ENCODE peak calls at places on chromosomes 1 and 21, in nine cellular contexts. G is Right ventricle myocardium superior; K is nucleus accumbens; H is GM13976; C is activated CD8-positive, alpha-beta memory T cell treated with anti-CD3 and anti-CD28 coated beads for 4 hours; O is stimulated activated CD4-positive, alpha-beta T cell treated with anti-CD3 and anti-CD28 coated beads, Interleukin-4, amount 100 ng/mL, for 48 hours; D is SW480; A is BJ; Z is H9. Y is an unnamed sample.

GRCh38 chr1:115217150-115218033 is 120.7 kb downstream of the NGF start:
- DNase-seq in G (peak; percentile 66), K (no peak), H (no peak), C (no peak), O (no peak), D (no peak), A (no peak), Z (no peak), Y (no peak)

GRCh38 chr1:39103321-39104157 is 77.4 kb downstream of the NDUFS5 start:
- DNase-seq in G (no peak), K (no peak), H (no peak), C (no peak), O (no peak), D (no peak), A (no peak), Z (no peak), Y (no peak)

GRCh38 chr21:14603202-14603601 is 57.1 kb upstream of the SAMSN1 start:
- DNase-seq in G (no peak), K (no peak), H (no peak), C (no peak), O (no peak), D (no peak), A (no peak), Z (no peak), Y (no peak)

GRCh38 chr1:29706936-29707335 is 470.6 kb downstream of the PTPRU start:
- DNase-seq in G (no peak), K (no peak), H (peak; percentile 88), C (no peak), O (no peak), D (peak; percentile 39), A (no peak), Z (peak; percentile 91), Y (no peak)

GRCh38 chr1:92446546-92446945 is 40.2 kb downstream of the GFI1 start:
- DNase-seq in G (no peak), K (no peak), H (no peak), C (no peak), O (no peak), D (no peak), A (no peak), Z (no peak), Y (no peak)

GRCh38 chr1:33379631-33380354 is 51.1 kb downstream of the PHC2 start:
- DNase-seq in G (no peak), K (no peak), H (no peak), C (no peak), O (no peak), D (no peak), A (no peak), Z (no peak), Y (no peak)

GRCh38 chr1:76770979-76771378 is 96.3 kb upstream of the ST6GALNAC5 start:
- DNase-seq in G (no peak), K (no peak), H (no peak), C (no peak), O (no peak), D (no peak), A (no peak), Z (no peak), Y (peak; percentile 54)

GRCh38 chr1:1535989-1536937 is 4.2 kb downstream of the TMEM240 start:
- DNase-seq in G (no peak), K (peak; percentile 43), H (no peak), C (no peak), O (no peak), D (no peak), A (no peak), Z (no peak), Y (no peak)

GRCh38 chr1:44031051-44031899 is at the start of gene SLC6A9:
- DNase-seq in G (peak; percentile 57), K (peak; percentile 17), H (peak; percentile 45), C (peak; percentile 33), O (peak; percentile 30), D (peak; percentile 69), A (peak; percentile 56), Z (peak; percentile 70), Y (no peak)

GRCh38 chr1:3236955-3237354 is 168.0 kb downstream of the PRDM16 start:
- DNase-seq in G (no peak), K (no peak), H (no peak), C (no peak), O (no peak), D (no peak), A (no peak), Z (no peak), Y (no peak)

GRCh38 chr1:230308039-230308438 is 118.1 kb downstream of the PGBD5 start:
- DNase-seq in G (peak; percentile 81), K (no peak), H (no peak), C (no peak), O (no peak), D (peak; percentile 55), A (no peak), Z (no peak), Y (no peak)

GRCh38 chr1:183566026-183566425 is 24.2 kb downstream of the NCF2 start:
- DNase-seq in G (no peak), K (no peak), H (no peak), C (no peak), O (no peak), D (no peak), A (no peak), Z (no peak), Y (no peak)

GRCh38 chr21:34305605-34306235 is 58.1 kb upstream of the KCNE2 start:
- DNase-seq in G (no peak), K (no peak), H (no peak), C (no peak), O (no peak), D (no peak), A (no peak), Z (no peak), Y (no peak)

GRCh38 chr1:36562181-36562685 is 79.5 kb upstream of the CSF3R start:
- DNase-seq in G (no peak), K (no peak), H (no peak), C (no peak), O (no peak), D (no peak), A (no peak), Z (peak; percentile 8), Y (no peak)

GRCh38 chr1:178919581-178919980 is 48.7 kb upstream of the ANGPTL1 start:
- DNase-seq in G (no peak), K (no peak), H (no peak), C (no peak), O (no peak), D (no peak), A (no peak), Z (no peak), Y (no peak)

GRCh38 chr1:93275634-93276295 is 69.9 kb upstream of the DR1 start:
- DNase-seq in G (no peak), K (no peak), H (no peak), C (no peak), O (no peak), D (no peak), A (no peak), Z (no peak), Y (no peak)

GRCh38 chr1:209326096-209326495 is 257.4 kb upstream of the CAMK1G start:
- DNase-seq in G (no peak), K (no peak), H (no peak), C (no peak), O (no peak), D (no peak), A (no peak), Z (no peak), Y (no peak)

GRCh38 chr1:20371411-20371810 is 80.7 kb downstream of the VWA5B1 start:
- DNase-seq in G (no peak), K (no peak), H (no peak), C (no peak), O (no peak), D (no peak), A (no peak), Z (peak; percentile 56), Y (no peak)

GRCh38 chr1:235642943-235643371 is 6.6 kb downstream of the GNG4 start:
- DNase-seq in G (no peak), K (no peak), H (no peak), C (no peak), O (no peak), D (no peak), A (no peak), Z (peak; percentile 80), Y (no peak)

GRCh38 chr1:154739654-154740053 is 130.4 kb downstream of the KCNN3 start:
- DNase-seq in G (no peak), K (no peak), H (no peak), C (no peak), O (no peak), D (no peak), A (no peak), Z (no peak), Y (no peak)